ENCODE peak calls at places on chromosome 6, in eight cellular contexts. H is cardiac muscle cell, Z is stomach, Y is heart right ventricle, G is ascending aorta, D is adrenal gland, L is endothelial cell, C is lung. Q is an unnamed sample.

GRCh38 chr6:147508073-147508870 is at the start of gene SAMD5:
- DNase-seq in H (peak; percentile 74), Z (peak; percentile 65), Y (peak; percentile 71), G (no peak), D (peak; percentile 60), L (peak; percentile 73), C (peak; percentile 47), Q (no peak)

GRCh38 chr6:96898241-96898851 is 655 bp upstream of the NDUFAF4 start:
- DNase-seq in H (peak; percentile 32), Z (no peak), Y (no peak), G (no peak), D (no peak), L (no peak), C (no peak), Q (no peak)

GRCh38 chr6:4069199-4069598 is 9.7 kb downstream of the FAM217A start:
- DNase-seq in H (no peak), Z (no peak), Y (no peak), G (no peak), D (no peak), L (no peak), C (no peak), Q (no peak)

GRCh38 chr6:157058574-157058973 is 264.7 kb downstream of the TMEM242 start:
- DNase-seq in H (no peak), Z (no peak), Y (no peak), G (no peak), D (no peak), L (no peak), C (no peak), Q (no peak)

GRCh38 chr6:107154131-107154906 is 39.0 kb upstream of the BEND3 start:
- DNase-seq in H (no peak), Z (no peak), Y (no peak), G (no peak), D (no peak), L (peak; percentile 27), C (peak; percentile 33), Q (no peak)

GRCh38 chr6:131917763-131918649 is 33.2 kb downstream of the CCN2 start:
- DNase-seq in H (no peak), Z (no peak), Y (no peak), G (no peak), D (no peak), L (no peak), C (no peak), Q (no peak)

GRCh38 chr6:140711019-140711613 is 1336.7 kb upstream of the CITED2 start:
- DNase-seq in H (no peak), Z (no peak), Y (no peak), G (no peak), D (no peak), L (no peak), C (no peak), Q (no peak)

GRCh38 chr6:4133941-4134838 is 1.2 kb downstream of the ECI2 start:
- DNase-seq in H (peak; percentile 20), Z (peak; percentile 30), Y (no peak), G (no peak), D (peak; percentile 44), L (no peak), C (no peak), Q (no peak)

GRCh38 chr6:36135053-36135731 is 4.9 kb downstream of the MAPK13 start:
- DNase-seq in H (no peak), Z (no peak), Y (no peak), G (no peak), D (no peak), L (no peak), C (no peak), Q (no peak)

GRCh38 chr6:166908812-166909211 is 47.5 kb downstream of the RNASET2 start:
- DNase-seq in H (no peak), Z (no peak), Y (no peak), G (no peak), D (no peak), L (no peak), C (no peak), Q (no peak)

GRCh38 chr6:103800131-103800670 is 1059.5 kb downstream of the HACE1 start:
- DNase-seq in H (no peak), Z (no peak), Y (no peak), G (no peak), D (no peak), L (no peak), C (no peak), Q (no peak)

GRCh38 chr6:135257641-135258405 is 76.7 kb downstream of the MYB start:
- DNase-seq in H (no peak), Z (no peak), Y (no peak), G (no peak), D (no peak), L (no peak), C (no peak), Q (no peak)

GRCh38 chr6:5457036-5457435 is 195.7 kb downstream of the FARS2 start:
- DNase-seq in H (peak; percentile 20), Z (no peak), Y (no peak), G (no peak), D (no peak), L (no peak), C (no peak), Q (no peak)

GRCh38 chr6:74568851-74569250 is 637.0 kb downstream of the COL12A1 start:
- DNase-seq in H (peak; percentile 72), Z (no peak), Y (no peak), G (no peak), D (no peak), L (no peak), C (no peak), Q (no peak)

GRCh38 chr6:140043762-140044378 is 669.4 kb upstream of the CITED2 start:
- DNase-seq in H (no peak), Z (no peak), Y (no peak), G (no peak), D (no peak), L (no peak), C (no peak), Q (no peak)

GRCh38 chr6:127520061-127520460 is 926 bp upstream of the MTCL3 start:
- DNase-seq in H (peak; percentile 40), Z (no peak), Y (no peak), G (no peak), D (no peak), L (no peak), C (no peak), Q (no peak)

GRCh38 chr6:169420912-169421543 is 167.4 kb upstream of the THBS2 start:
- DNase-seq in H (peak; percentile 52), Z (peak; percentile 59), Y (no peak), G (no peak), D (no peak), L (peak; percentile 22), C (no peak), Q (no peak)

GRCh38 chr6:145012039-145012662 is 723.2 kb downstream of the EPM2A start:
- DNase-seq in H (no peak), Z (no peak), Y (no peak), G (no peak), D (no peak), L (no peak), C (no peak), Q (no peak)

GRCh38 chr6:15456422-15456821 is 206.4 kb downstream of the DTNBP1 start:
- DNase-seq in H (no peak), Z (no peak), Y (no peak), G (no peak), D (no peak), L (no peak), C (no peak), Q (no peak)

GRCh38 chr6:43951063-43951755 is 176.0 kb downstream of the MRPL14 start:
- DNase-seq in H (peak; percentile 60), Z (peak; percentile 87), Y (peak; percentile 68), G (no peak), D (peak; percentile 73), L (peak; percentile 58), C (peak; percentile 60), Q (no peak)

GRCh38 chr6:169862464-169863148 is 111.2 kb downstream of the ERMARD start:
- DNase-seq in H (no peak), Z (peak; percentile 22), Y (no peak), G (no peak), D (no peak), L (no peak), C (no peak), Q (no peak)

GRCh38 chr6:35089935-35090505 is 51.1 kb downstream of the TCP11 start:
- DNase-seq in H (peak; percentile 88), Z (peak; percentile 17), Y (no peak), G (no peak), D (no peak), L (no peak), C (no peak), Q (no peak)

GRCh38 chr6:27286141-27286540 is 25.9 kb downstream of the POM121L2 start:
- DNase-seq in H (no peak), Z (no peak), Y (no peak), G (no peak), D (no peak), L (no peak), C (no peak), Q (no peak)

GRCh38 chr6:2622683-2623082 is 128.0 kb downstream of the MYLK4 start:
- DNase-seq in H (peak; percentile 46), Z (no peak), Y (no peak), G (no peak), D (no peak), L (no peak), C (no peak), Q (no peak)
- TF ChIP-seq CTCF in H (peak; percentile 29), Z (no peak), Y (no peak), G (peak; percentile 54), D (no peak), L (no peak), C (no peak), Q (no peak)

GRCh38 chr6:108531332-108531731 is 29.4 kb upstream of the FOXO3 start:
- DNase-seq in H (no peak), Z (no peak), Y (no peak), G (no peak), D (no peak), L (no peak), C (no peak), Q (no peak)
- TF ChIP-seq CTCF in H (no peak), Z (no peak), Y (no peak), G (no peak), D (no peak), L (no peak), C (no peak), Q (peak; percentile 2)

DNA sequence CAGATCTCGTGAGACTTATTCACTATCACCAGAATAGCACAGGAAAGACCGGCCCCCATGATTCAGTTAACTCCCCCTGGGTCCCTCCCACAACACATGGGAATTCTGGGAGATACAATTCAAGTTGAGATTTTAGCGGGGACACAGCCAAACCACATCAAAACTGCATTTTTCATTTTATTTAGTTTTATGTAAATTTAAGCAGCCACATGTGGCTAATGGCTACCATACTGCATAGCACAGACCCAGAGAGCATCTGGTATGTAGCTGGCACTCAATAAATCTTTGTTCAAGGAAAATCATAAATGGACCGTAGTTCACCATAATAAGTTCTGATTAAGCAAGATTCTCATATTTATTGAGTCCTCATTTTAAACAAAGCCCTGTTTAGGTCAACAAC is 15.3 kb downstream of the GFOD1 start:
- DNase-seq in H (no peak), Z (no peak), Y (no peak), G (no peak), D (no peak), L (no peak), C (no peak), Q (no peak)
- TF ChIP-seq CTCF in H (no peak), Z (no peak), Y (no peak), G (no peak), D (no peak), L (no peak), C (no peak), Q (no peak)

DNA sequence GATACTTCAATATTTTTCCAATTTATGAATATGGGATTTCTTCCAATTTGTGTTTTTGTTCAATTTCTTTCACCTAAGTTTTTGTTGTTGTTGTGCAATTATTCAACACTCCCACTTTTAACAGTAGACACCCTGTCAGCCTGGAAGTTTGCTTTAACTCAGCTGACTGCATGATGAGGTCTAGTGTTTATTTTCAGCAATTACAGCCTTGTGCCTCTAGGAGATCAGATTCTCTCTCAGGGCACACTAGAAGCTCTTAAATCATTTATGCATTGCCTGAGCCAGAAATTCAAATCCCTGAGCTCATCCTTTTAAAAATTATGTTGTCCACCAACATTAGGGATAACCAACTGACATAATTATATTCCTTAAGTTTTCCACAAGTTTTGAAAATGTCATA is 85.7 kb downstream of the MRAP2 start:
- DNase-seq in H (peak; percentile 1), Z (no peak), Y (no peak), G (no peak), D (no peak), L (no peak), C (no peak), Q (no peak)
- TF ChIP-seq CTCF in H (no peak), Z (no peak), Y (no peak), G (no peak), D (no peak), L (no peak), C (no peak), Q (no peak)